ENCODE peak calls at places on chromosomes 16 and 17, in ten cellular contexts. L is posterior cingulate gyrus; O is OCI-M1; Y is stimulated activated CD8-positive, alpha-beta memory T cell treated with anti-CD3 and anti-CD28 coated beads, Interleukin-2, amount 100 ng/mL, for 48 hours; M is right atrium auricular region; U is Caco-2; V is kidney tubule cell; J is HTR-8/SVneo; S is cardiac fibroblast; I is Calu3. A is an unnamed sample.

GRCh38 chr17:17448723-17449122 is 28.1 kb upstream of the MED9 start:
- DNase-seq in L (no peak), O (no peak), Y (no peak), M (no peak), U (no peak), V (no peak), J (no peak), S (no peak), I (no peak), A (no peak)

GRCh38 chr17:64661731-64661980 is 451 bp downstream of the SMURF2 start:
- DNase-seq in L (no peak), O (no peak), Y (no peak), M (no peak), U (no peak), V (no peak), J (no peak), S (no peak), I (no peak), A (no peak)

GRCh38 chr16:31487720-31488629 is 5.1 kb downstream of the SLC5A2 start:
- DNase-seq in L (peak; percentile 33), O (no peak), Y (peak; percentile 43), M (no peak), U (peak; percentile 77), V (peak; percentile 64), J (peak; percentile 59), S (no peak), I (peak; percentile 79), A (peak; percentile 77)

GRCh38 chr16:49811630-49812334 is 44.1 kb downstream of the ZNF423 start:
- DNase-seq in L (peak; percentile 58), O (no peak), Y (no peak), M (no peak), U (no peak), V (no peak), J (no peak), S (peak; percentile 5), I (no peak), A (no peak)

GRCh38 chr16:4532238-4532637 is 6.3 kb downstream of the CDIP1 start:
- DNase-seq in L (no peak), O (no peak), Y (no peak), M (no peak), U (no peak), V (no peak), J (no peak), S (no peak), I (no peak), A (no peak)

GRCh38 chr16:85046472-85046916 is 18.9 kb downstream of the KIAA0513 start:
- DNase-seq in L (no peak), O (peak; percentile 60), Y (no peak), M (no peak), U (no peak), V (no peak), J (no peak), S (no peak), I (no peak), A (no peak)

GRCh38 chr17:51119415-51120356 is 982 bp downstream of the SPAG9 start:
- DNase-seq in L (peak; percentile 8), O (peak; percentile 80), Y (peak; percentile 29), M (peak; percentile 63), U (peak; percentile 54), V (peak; percentile 40), J (peak; percentile 53), S (peak; percentile 49), I (peak; percentile 52), A (peak; percentile 38)

GRCh38 chr17:22703786-22704441 is 1011.6 kb downstream of the KCNJ18 start:
- DNase-seq in L (no peak), O (peak; percentile 32), Y (no peak), M (no peak), U (peak; percentile 20), V (no peak), J (no peak), S (no peak), I (no peak), A (no peak)

GRCh38 chr17:68398731-68399637 is 58.3 kb downstream of the WIPI1 start:
- DNase-seq in L (no peak), O (peak; percentile 82), Y (no peak), M (no peak), U (peak; percentile 84), V (peak; percentile 55), J (peak; percentile 95), S (peak; percentile 88), I (peak; percentile 75), A (peak; percentile 56)

GRCh38 chr17:43125967-43126910 is 1.1 kb upstream of the BRCA1 start:
- DNase-seq in L (no peak), O (no peak), Y (no peak), M (no peak), U (peak; percentile 68), V (no peak), J (no peak), S (no peak), I (no peak), A (no peak)

GRCh38 chr17:29158515-29159275 is 21.5 kb downstream of the MYO18A start:
- DNase-seq in L (no peak), O (no peak), Y (no peak), M (no peak), U (peak; percentile 26), V (peak; percentile 30), J (peak; percentile 83), S (no peak), I (peak; percentile 59), A (no peak)

GRCh38 chr16:49643429-49644142 is 212.3 kb downstream of the ZNF423 start:
- DNase-seq in L (no peak), O (no peak), Y (no peak), M (no peak), U (no peak), V (peak; percentile 71), J (no peak), S (peak; percentile 93), I (no peak), A (no peak)

GRCh38 chr17:82126479-82127314 is 28.7 kb upstream of the FASN start:
- DNase-seq in L (no peak), O (no peak), Y (peak; percentile 54), M (no peak), U (no peak), V (no peak), J (no peak), S (no peak), I (no peak), A (no peak)

GRCh38 chr17:65561394-65562205 is at the start of gene AXIN2:
- DNase-seq in L (peak; percentile 89), O (peak; percentile 85), Y (peak; percentile 76), M (peak; percentile 91), U (peak; percentile 97), V (peak; percentile 89), J (peak; percentile 99), S (peak; percentile 89), I (peak; percentile 87), A (peak; percentile 92)

GRCh38 chr17:67216544-67217320 is 28.3 kb downstream of the HELZ start:
- DNase-seq in L (no peak), O (no peak), Y (no peak), M (no peak), U (no peak), V (no peak), J (peak; percentile 10), S (no peak), I (no peak), A (no peak)

GRCh38 chr16:67926181-67926742 is 5.4 kb downstream of the CTRL start:
- DNase-seq in L (peak; percentile 72), O (no peak), Y (no peak), M (no peak), U (no peak), V (no peak), J (no peak), S (peak; percentile 63), I (no peak), A (no peak)

GRCh38 chr16:1290032-1290431 is 19.4 kb upstream of the UBE2I start:
- DNase-seq in L (no peak), O (no peak), Y (no peak), M (no peak), U (no peak), V (no peak), J (no peak), S (no peak), I (no peak), A (no peak)

GRCh38 chr17:15303851-15304250 is 37.5 kb downstream of the TEKT3 start:
- DNase-seq in L (no peak), O (no peak), Y (no peak), M (no peak), U (no peak), V (no peak), J (no peak), S (no peak), I (no peak), A (no peak)

GRCh38 chr17:79836952-79837887 is 2.0 kb downstream of the CBX4 start:
- DNase-seq in L (peak; percentile 61), O (no peak), Y (peak; percentile 49), M (peak; percentile 81), U (peak; percentile 62), V (peak; percentile 77), J (no peak), S (peak; percentile 73), I (peak; percentile 89), A (no peak)

GRCh38 chr16:31513126-31513525 is 4.9 kb upstream of the RUSF1 start:
- DNase-seq in L (no peak), O (no peak), Y (no peak), M (no peak), U (no peak), V (peak; percentile 85), J (peak; percentile 43), S (peak; percentile 66), I (no peak), A (no peak)

A was measured in LoVo.